ENCODE peak calls at places on chromosomes 6 and 20, in eight cellular contexts. R, U, E, M, L, W, H and K are unnamed samples.

GRCh38 chr20:12265662-12266061 is 348.0 kb downstream of the BTBD3 start:
- DNase-seq in R (no peak), U (no peak), E (no peak), M (no peak), L (no peak), W (no peak), H (no peak), K (no peak)

GRCh38 chr6:128337619-128338018 is 182.8 kb downstream of the PTPRK start:
- DNase-seq in R (no peak), U (no peak), E (no peak), M (no peak), L (no peak), W (no peak), H (no peak), K (no peak)

GRCh38 chr6:100612101-100612500 is 147.4 kb upstream of the SIM1 start:
- DNase-seq in R (no peak), U (no peak), E (no peak), M (no peak), L (no peak), W (no peak), H (no peak), K (no peak)

GRCh38 chr20:22350624-22351023 is 233.7 kb downstream of the FOXA2 start:
- DNase-seq in R (no peak), U (no peak), E (no peak), M (no peak), L (no peak), W (no peak), H (no peak), K (no peak)

GRCh38 chr6:99130897-99131873 is 183.4 kb upstream of the FBXL4 start:
- DNase-seq in R (no peak), U (no peak), E (no peak), M (no peak), L (no peak), W (no peak), H (no peak), K (no peak)

GRCh38 chr20:16083639-16084280 is 489.5 kb downstream of the KIF16B start:
- DNase-seq in R (no peak), U (no peak), E (no peak), M (no peak), L (no peak), W (no peak), H (no peak), K (no peak)

GRCh38 chr6:170052991-170053821 is 237.7 kb downstream of the DLL1 start:
- DNase-seq in R (no peak), U (no peak), E (no peak), M (no peak), L (no peak), W (no peak), H (no peak), K (no peak)

GRCh38 chr20:51368461-51369211 is 173.9 kb downstream of the NFATC2 start:
- DNase-seq in R (no peak), U (no peak), E (no peak), M (no peak), L (no peak), W (no peak), H (no peak), K (no peak)

GRCh38 chr6:43687079-43687436 is 533 bp downstream of the MRPS18A start:
- DNase-seq in R (no peak), U (no peak), E (no peak), M (no peak), L (no peak), W (no peak), H (no peak), K (no peak)

GRCh38 chr20:62666736-62667529 is 24.6 kb downstream of the SLCO4A1 start:
- DNase-seq in R (no peak), U (no peak), E (no peak), M (peak), L (no peak), W (no peak), H (no peak), K (peak)

GRCh38 chr6:115838763-115839401 is 221.8 kb downstream of the FRK start:
- DNase-seq in R (peak), U (peak), E (peak), M (peak), L (peak), W (peak), H (no peak), K (peak)

GRCh38 chr6:98118357-98119045 is 715.9 kb upstream of the POU3F2 start:
- DNase-seq in R (no peak), U (no peak), E (peak), M (no peak), L (no peak), W (no peak), H (no peak), K (no peak)

GRCh38 chr20:14189794-14190402 is 147.5 kb downstream of the FLRT3 start:
- DNase-seq in R (peak), U (no peak), E (no peak), M (peak), L (no peak), W (peak), H (no peak), K (no peak)

GRCh38 chr6:3306848-3307247 is 48.1 kb downstream of the PSMG4 start:
- DNase-seq in R (no peak), U (no peak), E (no peak), M (no peak), L (no peak), W (no peak), H (no peak), K (no peak)

GRCh38 chr6:31083742-31084354 is 28.5 kb downstream of the C6orf15 start:
- DNase-seq in R (peak), U (peak), E (peak), M (no peak), L (peak), W (peak), H (no peak), K (no peak)

GRCh38 chr6:36127462-36128016 is 2.8 kb upstream of the MAPK13 start:
- DNase-seq in R (no peak), U (no peak), E (no peak), M (peak), L (peak), W (peak), H (no peak), K (no peak)

GRCh38 chr20:61044499-61044898 is 207.6 kb upstream of the CDH4 start:
- DNase-seq in R (no peak), U (no peak), E (peak), M (no peak), L (peak), W (no peak), H (no peak), K (no peak)

GRCh38 chr6:149013932-149014331 is 267.1 kb downstream of the UST start:
- DNase-seq in R (no peak), U (no peak), E (peak), M (no peak), L (no peak), W (no peak), H (no peak), K (no peak)

GRCh38 chr20:50244352-50245149 is 53.9 kb downstream of the CEBPB start:
- DNase-seq in R (no peak), U (no peak), E (no peak), M (no peak), L (no peak), W (no peak), H (no peak), K (peak)